ENCODE peak calls at places on chromosomes 6 and 20, in eight cellular contexts. C is neural progenitor cell, X is aorta, M is foreskin keratinocyte, N is HCT116, L is hepatocyte, F is Panc1, A is prostate gland. T is an unnamed sample.

GRCh38 chr20:25077610-25078169 is 4.3 kb downstream of the VSX1 start:
- DNase-seq in C (peak; percentile 57), X (no peak), M (no peak), N (no peak), L (no peak), F (no peak), A (no peak), T (no peak)

GRCh38 chr6:79713701-79714322 is 82.7 kb downstream of the SH3BGRL2 start:
- DNase-seq in C (peak; percentile 78), X (no peak), M (no peak), N (peak; percentile 47), L (peak; percentile 77), F (no peak), A (peak; percentile 32), T (no peak)

GRCh38 chr20:41392871-41393704 is 26.5 kb upstream of the EMILIN3 start:
- DNase-seq in C (no peak), X (no peak), M (peak; percentile 54), N (no peak), L (no peak), F (no peak), A (no peak), T (peak; percentile 27)

GRCh38 chr20:59145926-59146800 is 17.5 kb upstream of the ZNF831 start:
- DNase-seq in C (no peak), X (no peak), M (no peak), N (no peak), L (no peak), F (no peak), A (no peak), T (no peak)

GRCh38 chr6:87763276-87763675 is 61.2 kb upstream of the AKIRIN2 start:
- DNase-seq in C (no peak), X (no peak), M (no peak), N (no peak), L (no peak), F (no peak), A (no peak), T (no peak)

GRCh38 chr6:148144917-148145521 is 197.6 kb upstream of the SASH1 start:
- DNase-seq in C (peak; percentile 84), X (peak; percentile 87), M (peak; percentile 59), N (peak; percentile 63), L (peak; percentile 75), F (peak; percentile 39), A (peak; percentile 60), T (no peak)

GRCh38 chr6:41455818-41456217 is 90.4 kb upstream of the FOXP4 start:
- DNase-seq in C (peak; percentile 36), X (peak; percentile 1), M (no peak), N (no peak), L (no peak), F (no peak), A (no peak), T (no peak)

GRCh38 chr6:148069256-148069655 is 273.4 kb upstream of the SASH1 start:
- DNase-seq in C (no peak), X (no peak), M (no peak), N (no peak), L (no peak), F (no peak), A (no peak), T (no peak)

GRCh38 chr20:37357481-37358365 is 11.8 kb downstream of the SRC start:
- DNase-seq in C (no peak), X (no peak), M (no peak), N (no peak), L (no peak), F (no peak), A (no peak), T (no peak)

GRCh38 chr20:19973920-19974620 is 43.1 kb upstream of the NAA20 start:
- DNase-seq in C (no peak), X (peak; percentile 92), M (peak; percentile 86), N (no peak), L (peak; percentile 60), F (no peak), A (peak; percentile 63), T (peak; percentile 34)

GRCh38 chr6:157779705-157780604 is 43.1 kb upstream of the SNX9 start:
- DNase-seq in C (no peak), X (no peak), M (no peak), N (no peak), L (no peak), F (no peak), A (no peak), T (no peak)

GRCh38 chr6:124655856-124656255 is 306.4 kb upstream of the RNF217 start:
- DNase-seq in C (no peak), X (no peak), M (no peak), N (no peak), L (no peak), F (no peak), A (no peak), T (no peak)

GRCh38 chr6:124660185-124660584 is 302.1 kb upstream of the RNF217 start:
- DNase-seq in C (no peak), X (no peak), M (no peak), N (no peak), L (no peak), F (no peak), A (no peak), T (no peak)

GRCh38 chr6:124659427-124659826 is 302.8 kb upstream of the RNF217 start:
- DNase-seq in C (peak; percentile 5), X (no peak), M (no peak), N (no peak), L (no peak), F (no peak), A (no peak), T (no peak)

GRCh38 chr6:124658053-124658452 is 304.2 kb upstream of the RNF217 start:
- DNase-seq in C (no peak), X (no peak), M (no peak), N (no peak), L (no peak), F (no peak), A (no peak), T (no peak)

GRCh38 chr6:124661231-124661630 is 301.0 kb upstream of the RNF217 start:
- DNase-seq in C (peak; percentile 67), X (no peak), M (no peak), N (no peak), L (no peak), F (no peak), A (no peak), T (no peak)
- H3K27ac ChIP-seq in C (peak overlapping the region; percentile 69), X (no peak overlapping the region), M (no peak overlapping the region), N (no peak overlapping the region), L (no peak overlapping the region), F (peak overlapping the region; percentile 64), A (no peak overlapping the region), T (no peak overlapping the region)

DNA sequence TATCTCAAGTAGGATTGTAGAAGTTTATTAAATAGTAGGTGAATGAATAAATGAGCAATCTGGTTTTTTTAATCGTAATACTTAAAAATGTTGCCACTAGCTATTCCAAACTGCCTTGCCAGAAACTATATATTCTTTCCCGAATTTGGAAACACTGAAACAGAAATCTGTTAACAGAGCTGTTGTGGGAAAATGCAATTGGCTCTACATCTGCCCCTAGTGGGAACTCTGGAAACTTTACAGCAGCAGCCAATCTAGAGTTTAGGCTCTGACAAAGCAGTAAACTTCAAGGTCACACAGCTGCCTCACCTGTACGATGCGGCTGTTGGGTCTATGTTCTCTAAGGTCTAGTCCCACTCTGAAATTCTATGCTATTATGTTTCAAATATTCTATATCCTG is 41.7 kb downstream of the SYNE1 start:
- DNase-seq in C (peak; percentile 6), X (no peak), M (no peak), N (no peak), L (peak; percentile 21), F (no peak), A (no peak), T (no peak)
- H3K27ac ChIP-seq in C (no peak overlapping the region), X (no peak overlapping the region), M (no peak overlapping the region), N (no peak overlapping the region), L (no peak overlapping the region), F (no peak overlapping the region), A (no peak overlapping the region), T (no peak overlapping the region)

GRCh38 chr6:137861550-137862337 is 5.3 kb upstream of the TNFAIP3 start:
- DNase-seq in C (no peak), X (no peak), M (peak; percentile 48), N (no peak), L (no peak), F (no peak), A (no peak), T (no peak)
- H3K27ac ChIP-seq in C (no peak overlapping the region), X (no peak overlapping the region), M (peak overlapping the region; percentile 20), N (no peak overlapping the region), L (peak overlapping the region; percentile 78), F (no peak overlapping the region), A (no peak overlapping the region), T (peak overlapping the region; percentile 49)

DNA sequence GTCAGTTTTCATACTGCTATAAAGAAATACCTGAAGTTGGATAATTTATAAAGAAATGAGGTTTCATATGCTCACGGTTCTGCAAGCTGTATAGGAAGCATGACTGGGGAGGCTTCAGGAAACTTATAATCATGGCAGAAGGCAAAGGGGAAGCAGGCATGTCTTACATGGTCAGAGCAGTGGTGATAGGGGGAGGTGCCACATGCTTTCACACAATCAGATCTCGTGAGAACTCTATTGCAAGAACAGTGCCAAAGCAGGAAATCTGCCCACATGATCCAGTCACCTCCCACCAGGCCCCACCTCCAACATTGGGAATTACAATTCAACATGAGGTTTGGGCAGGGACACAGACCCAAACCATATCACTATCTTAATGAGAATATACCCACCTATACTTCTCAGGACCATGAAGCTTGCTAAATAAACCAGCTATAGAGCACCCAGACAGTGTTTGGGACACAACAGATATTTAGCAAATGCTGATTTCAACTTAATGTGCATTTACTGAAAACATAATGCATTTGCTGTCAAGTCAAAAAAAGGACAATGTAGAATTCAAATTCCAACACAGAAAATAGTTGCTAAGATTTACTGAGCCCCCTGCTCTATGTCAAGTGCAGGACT is 63.8 kb downstream of the TNFRSF21 start:
- DNase-seq in C (no peak), X (no peak), M (no peak), N (no peak), L (no peak), F (no peak), A (no peak), T (no peak)
- H3K27ac ChIP-seq in C (no peak overlapping the region), X (no peak overlapping the region), M (no peak overlapping the region), N (no peak overlapping the region), L (no peak overlapping the region), F (peak overlapping the region; percentile 17), A (no peak overlapping the region), T (no peak overlapping the region)

DNA sequence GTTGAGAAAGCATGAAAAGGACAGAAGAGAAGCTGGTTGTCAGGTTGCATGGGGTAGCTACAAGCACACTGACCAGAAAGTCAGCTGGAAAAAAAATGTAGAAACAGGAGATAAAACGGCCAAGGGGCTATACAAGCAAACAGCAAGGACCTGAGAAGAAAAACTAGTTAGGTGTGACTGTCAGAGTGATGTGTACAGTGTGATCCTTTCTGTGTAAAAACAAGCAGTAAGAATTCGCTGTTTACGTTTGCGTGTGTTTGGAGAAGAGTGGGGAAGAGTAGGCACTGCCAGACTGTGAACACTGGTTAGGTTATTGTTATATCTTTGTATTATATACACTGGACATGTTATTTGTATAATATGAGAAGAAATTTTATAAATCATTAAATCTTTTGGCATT is 28.1 kb downstream of the PTPN1 start:
- DNase-seq in C (no peak), X (no peak), M (no peak), N (no peak), L (no peak), F (no peak), A (peak; percentile 57), T (no peak)
- H3K27ac ChIP-seq in C (no peak overlapping the region), X (no peak overlapping the region), M (no peak overlapping the region), N (peak overlapping the region; percentile 93), L (peak overlapping the region; percentile 53), F (peak overlapping the region; percentile 78), A (peak overlapping the region; percentile 63), T (no peak overlapping the region)

GRCh38 chr6:86205980-86206379 is 563.3 kb upstream of the SYNCRIP start:
- DNase-seq in C (no peak), X (no peak), M (no peak), N (no peak), L (no peak), F (no peak), A (no peak), T (no peak)

GRCh38 chr6:86203044-86203443 is 560.4 kb upstream of the SYNCRIP start:
- DNase-seq in C (peak; percentile 70), X (no peak), M (no peak), N (no peak), L (no peak), F (no peak), A (no peak), T (no peak)
- H3K27ac ChIP-seq in C (no peak overlapping the region), X (no peak overlapping the region), M (no peak overlapping the region), N (no peak overlapping the region), L (no peak overlapping the region), F (no peak overlapping the region), A (no peak overlapping the region), T (no peak overlapping the region)

T was measured in epithelial cell of prostate.